ENCODE peak calls at places on chromosomes 11 and 22, in six cellular contexts. L is WTC11; V is head of caudate nucleus; X is C1 segment of cervical spinal cord; R is activated T-helper 9 cell treated with anti-CD3 and anti-CD28 coated beads, Interleukin-2, amount 50 U/mL, for 16 hours; I is H9. J is an unnamed sample.

GRCh38 chr22:30867746-30868662 is 100.6 kb downstream of the MORC2 start:
- DNase-seq in I (peak), X (no peak), L (no peak), V (peak), R (no peak), J (no peak)

GRCh38 chr11:111938687-111939160 is 1.6 kb downstream of the DIXDC1 start:
- DNase-seq in I (peak), V (no peak), X (no peak), R (no peak), L (peak), J (no peak)

GRCh38 chr11:34346551-34346950 is 11.3 kb downstream of the ABTB2 start:
- DNase-seq in L (no peak), I (no peak), X (no peak), V (no peak), R (no peak), J (no peak)

GRCh38 chr11:125402436-125402835 is 93.6 kb downstream of the FEZ1 start:
- DNase-seq in L (no peak), V (no peak), X (no peak), R (no peak), I (no peak), J (no peak)

GRCh38 chr11:15199693-15200092 is 85.0 kb downstream of the INSC start:
- DNase-seq in V (no peak), L (no peak), X (no peak), I (no peak), R (no peak), J (no peak)

GRCh38 chr11:130891326-130891725 is 25.0 kb downstream of the SNX19 start:
- DNase-seq in X (no peak), I (no peak), L (no peak), R (no peak), V (no peak), J (no peak)

GRCh38 chr22:43053176-43053575 is 36.0 kb downstream of the TTLL1 start:
- DNase-seq in V (no peak), I (peak), L (peak), X (no peak), R (no peak), J (no peak)

GRCh38 chr22:36569999-36570398 is 41.0 kb upstream of the EIF3D start:
- DNase-seq in I (peak), X (no peak), L (peak), R (no peak), V (no peak), J (no peak)

GRCh38 chr22:27405672-27406388 is 395.7 kb downstream of the MN1 start:
- DNase-seq in R (no peak), I (peak), V (peak), L (peak), X (peak), J (no peak)

GRCh38 chr22:29475550-29475949 is 4.5 kb upstream of the NEFH start:
- DNase-seq in R (no peak), X (no peak), I (no peak), L (no peak), V (no peak), J (no peak)

GRCh38 chr11:65844231-65844872 is 10.6 kb downstream of the SNX32 start:
- DNase-seq in L (no peak), I (no peak), X (no peak), V (no peak), R (no peak), J (no peak)

GRCh38 chr22:41407433-41407832 is 25.7 kb downstream of the TEF start:
- DNase-seq in X (no peak), L (no peak), I (no peak), R (no peak), V (no peak), J (no peak)

GRCh38 chr11:71326328-71326940 is 74.1 kb upstream of the SHANK2 start:
- DNase-seq in R (no peak), L (no peak), I (no peak), X (no peak), V (no peak), J (no peak)

GRCh38 chr11:110566577-110566976 is 136.8 kb downstream of the FDX1 start:
- DNase-seq in I (no peak), R (no peak), L (no peak), X (no peak), V (no peak), J (no peak)

GRCh38 chr11:124179311-124179710 is 3.8 kb upstream of the OR10D3 start:
- DNase-seq in V (no peak), L (no peak), I (no peak), R (no peak), X (no peak), J (no peak)

GRCh38 chr11:122468965-122469364 is 186.6 kb upstream of the UBASH3B start:
- DNase-seq in I (no peak), L (no peak), R (no peak), V (no peak), X (no peak), J (no peak)

GRCh38 chr11:46560300-46561025 is 33.4 kb downstream of the AMBRA1 start:
- DNase-seq in X (no peak), V (no peak), I (no peak), L (no peak), R (no peak), J (no peak)

J was measured in CMK.